ENCODE peak calls at places on chromosomes 3 and 15, in five cellular contexts. G is stimulated activated CD8-positive, alpha-beta memory T cell treated with anti-CD3 and anti-CD28 coated beads, Interleukin-7, amount 100 ng/mL, for 24 hours; W is choroid plexus epithelial cell; D is Karpas-422; O is effector CD8-positive, alpha-beta T cell. T is an unnamed sample.

GRCh38 chr3:134404366-134404885 is 30.2 kb upstream of the AMOTL2 start:
- DNase-seq in G (no peak), W (no peak), D (no peak), O (no peak), T (no peak)

GRCh38 chr3:40207796-40208195 is 101.7 kb upstream of the EIF1B start:
- DNase-seq in G (no peak), W (peak; percentile 30), D (no peak), O (no peak), T (no peak)

GRCh38 chr3:13282986-13283876 is 136.9 kb downstream of the NUP210 start:
- DNase-seq in G (no peak), W (no peak), D (peak; percentile 51), O (no peak), T (peak; percentile 54)

GRCh38 chr15:60423540-60423939 is 25.8 kb upstream of the ANXA2 start:
- DNase-seq in G (no peak), W (peak; percentile 96), D (no peak), O (no peak), T (peak; percentile 64)

GRCh38 chr3:196990654-196991053 is 22.0 kb upstream of the PIGZ start:
- DNase-seq in G (no peak), W (no peak), D (no peak), O (no peak), T (peak; percentile 27)

GRCh38 chr3:197750863-197751737 is 1.4 kb downstream of the FYTTD1 start:
- DNase-seq in G (no peak), W (peak; percentile 59), D (peak; percentile 81), O (no peak), T (peak; percentile 41)

GRCh38 chr3:136142592-136142991 is 53.5 kb downstream of the MSL2 start:
- DNase-seq in G (no peak), W (peak; percentile 87), D (peak; percentile 41), O (no peak), T (peak; percentile 94)

GRCh38 chr15:85137507-85138175 is 156.0 kb downstream of the PDE8A start:
- DNase-seq in G (no peak), W (no peak), D (no peak), O (no peak), T (peak; percentile 58)

GRCh38 chr15:82750831-82751181 is 41.1 kb upstream of the AP3B2 start:
- DNase-seq in G (no peak), W (peak; percentile 32), D (peak; percentile 56), O (no peak), T (peak; percentile 43)

GRCh38 chr3:114127517-114127916 is 51.3 kb downstream of the DRD3 start:
- DNase-seq in G (no peak), W (peak; percentile 24), D (no peak), O (no peak), T (no peak)

GRCh38 chr3:177830411-177830849 is 633.1 kb upstream of the TBL1XR1 start:
- DNase-seq in G (no peak), W (peak; percentile 85), D (no peak), O (no peak), T (no peak)

GRCh38 chr3:15164356-15164755 is 41.7 kb upstream of the CAPN7 start:
- DNase-seq in G (no peak), W (peak; percentile 4), D (no peak), O (no peak), T (no peak)

GRCh38 chr3:122233109-122233952 is 49.9 kb downstream of the CASR start:
- DNase-seq in G (no peak), W (no peak), D (no peak), O (no peak), T (no peak)

GRCh38 chr3:139111392-139112229 is 66.9 kb upstream of the PRR23C start:
- DNase-seq in G (peak; percentile 18), W (peak; percentile 80), D (peak; percentile 82), O (peak; percentile 4), T (peak; percentile 71)

GRCh38 chr3:175743733-175744400 is 884.7 kb downstream of the NAALADL2 start:
- DNase-seq in G (no peak), W (peak; percentile 64), D (no peak), O (no peak), T (peak; percentile 17)

GRCh38 chr15:95429345-95429744 is 901.2 kb upstream of the NR2F2 start:
- DNase-seq in G (no peak), W (no peak), D (no peak), O (no peak), T (no peak)

GRCh38 chr3:112894258-112894657 is 47.6 kb upstream of the CD200R1L start:
- DNase-seq in G (no peak), W (peak; percentile 23), D (no peak), O (no peak), T (peak; percentile 56)

GRCh38 chr3:187265461-187265955 is 26.0 kb downstream of the MASP1 start:
- DNase-seq in G (no peak), W (no peak), D (no peak), O (no peak), T (no peak)

GRCh38 chr3:95037097-95037496 is 974.2 kb downstream of the NSUN3 start:
- DNase-seq in G (no peak), W (no peak), D (no peak), O (no peak), T (no peak)

GRCh38 chr15:55884223-55884622 is 109.2 kb downstream of the NEDD4 start:
- DNase-seq in G (no peak), W (peak; percentile 51), D (no peak), O (no peak), T (no peak)

GRCh38 chr3:148203263-148204010 is 494.3 kb upstream of the AGTR1 start:
- DNase-seq in G (no peak), W (peak; percentile 71), D (no peak), O (no peak), T (no peak)

GRCh38 chr3:58173670-58174472 is 36.9 kb downstream of the DNASE1L3 start:
- DNase-seq in G (no peak), W (peak; percentile 44), D (peak; percentile 72), O (peak; percentile 19), T (peak; percentile 85)

GRCh38 chr3:69855436-69856162 is 116.3 kb downstream of the MITF start:
- DNase-seq in G (no peak), W (peak; percentile 84), D (peak; percentile 43), O (no peak), T (peak; percentile 24)

GRCh38 chr15:95266481-95267061 is 1035.2 kb downstream of the MCTP2 start:
- DNase-seq in G (no peak), W (peak; percentile 69), D (no peak), O (no peak), T (no peak)

GRCh38 chr3:125145751-125146475 is 66.6 kb downstream of the SLC12A8 start:
- DNase-seq in G (no peak), W (no peak), D (peak; percentile 89), O (no peak), T (no peak)

GRCh38 chr3:146895026-146895749 is 290.0 kb upstream of the PLSCR5 start:
- DNase-seq in G (no peak), W (peak; percentile 61), D (no peak), O (no peak), T (no peak)

GRCh38 chr15:80999623-81000036 is 1.1 kb upstream of the TLNRD1 start:
- DNase-seq in G (no peak), W (no peak), D (no peak), O (peak; percentile 11), T (peak; percentile 85)

GRCh38 chr15:33016405-33017024 is 178.0 kb downstream of the FMN1 start:
- DNase-seq in G (no peak), W (no peak), D (no peak), O (no peak), T (peak; percentile 1)

GRCh38 chr15:88636039-88636438 is 2.8 kb upstream of the ISG20 start:
- DNase-seq in G (no peak), W (no peak), D (no peak), O (peak; percentile 66), T (peak; percentile 88)

GRCh38 chr3:59542276-59542675 is 492.5 kb upstream of the CFAP20DC start:
- DNase-seq in G (no peak), W (no peak), D (no peak), O (no peak), T (no peak)

GRCh38 chr3:170523248-170523647 is 62.6 kb downstream of the SLC7A14 start:
- DNase-seq in G (no peak), W (peak; percentile 48), D (no peak), O (no peak), T (peak; percentile 6)

GRCh38 chr3:98823791-98824190 is 60.7 kb downstream of the ST3GAL6 start:
- DNase-seq in G (no peak), W (peak; percentile 54), D (no peak), O (no peak), T (no peak)

GRCh38 chr3:153958635-153959320 is 162.4 kb upstream of the ARHGEF26 start:
- DNase-seq in G (no peak), W (peak; percentile 6), D (no peak), O (no peak), T (peak; percentile 19)